ENCODE peak calls at places on chromosomes 5 and 9, in nine cellular contexts. One of them, this sample, is unnamed.

GRCh38 chr5:78642701-78643100 is 5.9 kb downstream of the LHFPL2 start:
- DNase-seq in Peyer's patch: no peak
- DNase-seq in neural crest cell: no peak
- DNase-seq in GM20000: no peak
- DNase-seq in astrocyte of the spinal cord: no peak
- DNase-seq in activated CD8-positive, alpha-beta memory T cell treated with anti-CD3 and anti-CD28 coated beads for 4 hours: no peak
- DNase-seq in Calu3: no peak
- DNase-seq in HEK293T: no peak
- DNase-seq in stimulated activated CD8-positive, alpha-beta memory T cell treated with anti-CD3 and anti-CD28 coated beads, Interleukin-12 subunit alpha, Interleukin-12 subunit beta, amount 100 ng/mL, for 1 hour: no peak
- DNase-seq in this sample: no peak

GRCh38 chr9:92714787-92715487 is 45.0 kb upstream of the IPPK start:
- DNase-seq in Peyer's patch: no peak
- DNase-seq in neural crest cell: no peak
- DNase-seq in GM20000: peak; percentile 2
- DNase-seq in astrocyte of the spinal cord: no peak
- DNase-seq in activated CD8-positive, alpha-beta memory T cell treated with anti-CD3 and anti-CD28 coated beads for 4 hours: no peak
- DNase-seq in Calu3: no peak
- DNase-seq in HEK293T: no peak
- DNase-seq in stimulated activated CD8-positive, alpha-beta memory T cell treated with anti-CD3 and anti-CD28 coated beads, Interleukin-12 subunit alpha, Interleukin-12 subunit beta, amount 100 ng/mL, for 1 hour: no peak
- DNase-seq in this sample: no peak

GRCh38 chr9:38708759-38709158 is 11.2 kb downstream of the FAM240B start:
- DNase-seq in Peyer's patch: no peak
- DNase-seq in neural crest cell: no peak
- DNase-seq in GM20000: no peak
- DNase-seq in astrocyte of the spinal cord: peak; percentile 38
- DNase-seq in activated CD8-positive, alpha-beta memory T cell treated with anti-CD3 and anti-CD28 coated beads for 4 hours: no peak
- DNase-seq in Calu3: no peak
- DNase-seq in HEK293T: no peak
- DNase-seq in stimulated activated CD8-positive, alpha-beta memory T cell treated with anti-CD3 and anti-CD28 coated beads, Interleukin-12 subunit alpha, Interleukin-12 subunit beta, amount 100 ng/mL, for 1 hour: no peak
- DNase-seq in this sample: no peak

GRCh38 chr9:37382161-37382981 is 40.1 kb upstream of the GRHPR start:
- DNase-seq in Peyer's patch: no peak
- DNase-seq in neural crest cell: no peak
- DNase-seq in GM20000: peak; percentile 45
- DNase-seq in astrocyte of the spinal cord: no peak
- DNase-seq in activated CD8-positive, alpha-beta memory T cell treated with anti-CD3 and anti-CD28 coated beads for 4 hours: no peak
- DNase-seq in Calu3: no peak
- DNase-seq in HEK293T: no peak
- DNase-seq in stimulated activated CD8-positive, alpha-beta memory T cell treated with anti-CD3 and anti-CD28 coated beads, Interleukin-12 subunit alpha, Interleukin-12 subunit beta, amount 100 ng/mL, for 1 hour: no peak
- DNase-seq in this sample: no peak

GRCh38 chr5:138468133-138468965 is 3.1 kb downstream of the EGR1 start:
- DNase-seq in Peyer's patch: no peak
- DNase-seq in neural crest cell: no peak
- DNase-seq in GM20000: no peak
- DNase-seq in astrocyte of the spinal cord: peak; percentile 30
- DNase-seq in activated CD8-positive, alpha-beta memory T cell treated with anti-CD3 and anti-CD28 coated beads for 4 hours: no peak
- DNase-seq in Calu3: no peak
- DNase-seq in HEK293T: no peak
- DNase-seq in stimulated activated CD8-positive, alpha-beta memory T cell treated with anti-CD3 and anti-CD28 coated beads, Interleukin-12 subunit alpha, Interleukin-12 subunit beta, amount 100 ng/mL, for 1 hour: peak; percentile 44
- DNase-seq in this sample: no peak

GRCh38 chr9:87193925-87194380 is 246.6 kb upstream of the GAS1 start:
- DNase-seq in Peyer's patch: no peak
- DNase-seq in neural crest cell: no peak
- DNase-seq in GM20000: no peak
- DNase-seq in astrocyte of the spinal cord: peak; percentile 94
- DNase-seq in activated CD8-positive, alpha-beta memory T cell treated with anti-CD3 and anti-CD28 coated beads for 4 hours: no peak
- DNase-seq in Calu3: no peak
- DNase-seq in HEK293T: no peak
- DNase-seq in stimulated activated CD8-positive, alpha-beta memory T cell treated with anti-CD3 and anti-CD28 coated beads, Interleukin-12 subunit alpha, Interleukin-12 subunit beta, amount 100 ng/mL, for 1 hour: no peak
- DNase-seq in this sample: no peak

GRCh38 chr9:4983541-4984165 is 1.4 kb upstream of the JAK2 start:
- DNase-seq in Peyer's patch: no peak
- DNase-seq in neural crest cell: no peak
- DNase-seq in GM20000: peak; percentile 7
- DNase-seq in astrocyte of the spinal cord: no peak
- DNase-seq in activated CD8-positive, alpha-beta memory T cell treated with anti-CD3 and anti-CD28 coated beads for 4 hours: no peak
- DNase-seq in Calu3: no peak
- DNase-seq in HEK293T: no peak
- DNase-seq in stimulated activated CD8-positive, alpha-beta memory T cell treated with anti-CD3 and anti-CD28 coated beads, Interleukin-12 subunit alpha, Interleukin-12 subunit beta, amount 100 ng/mL, for 1 hour: no peak
- DNase-seq in this sample: peak; percentile 7

GRCh38 chr9:113879318-113879717 is 3.2 kb downstream of the ZNF618 start:
- DNase-seq in Peyer's patch: no peak
- DNase-seq in neural crest cell: no peak
- DNase-seq in GM20000: no peak
- DNase-seq in astrocyte of the spinal cord: no peak
- DNase-seq in activated CD8-positive, alpha-beta memory T cell treated with anti-CD3 and anti-CD28 coated beads for 4 hours: no peak
- DNase-seq in Calu3: no peak
- DNase-seq in HEK293T: no peak
- DNase-seq in stimulated activated CD8-positive, alpha-beta memory T cell treated with anti-CD3 and anti-CD28 coated beads, Interleukin-12 subunit alpha, Interleukin-12 subunit beta, amount 100 ng/mL, for 1 hour: no peak
- DNase-seq in this sample: no peak